ENCODE peak calls at places on chromosome 13, in eight cellular contexts. P is endothelial cell of umbilical vein, S is astrocyte, U is SK-N-SH, R is heart left ventricle, W is psoas muscle, O is colonic mucosa, N is cardiac muscle cell. J is an unnamed sample. For H3K36me3, the result is how much of the 10 kb centered on the place peaks cover.

GRCh38 chr13:114194853-114195252 is 15.8 kb downstream of the CFAP97D2 start:
- DNase-seq in P (no peak), S (no peak), U (no peak), R (no peak), W (no peak), O (no peak), N (no peak), J (no peak)

GRCh38 chr13:29561918-29562317 is 33.6 kb downstream of the SLC7A1 start:
- DNase-seq in P (no peak), S (no peak), U (no peak), R (no peak), W (no peak), O (no peak), N (peak), J (no peak)

GRCh38 chr13:24168392-24168750 is 7.9 kb downstream of the SPATA13 start:
- DNase-seq in P (no peak), S (peak), U (no peak), R (no peak), W (no peak), O (no peak), N (no peak), J (no peak)

GRCh38 chr13:89891416-89891815 is 1456.1 kb upstream of the MIR17HG start:
- DNase-seq in P (peak), S (no peak), U (no peak), R (no peak), W (no peak), O (no peak), N (no peak), J (no peak)

GRCh38 chr13:78610381-78610883 is 7.1 kb upstream of the POU4F1 start:
- DNase-seq in P (no peak), S (no peak), U (no peak), R (no peak), W (no peak), O (no peak), N (peak), J (no peak)

GRCh38 chr13:39699274-39699673 is 43.8 kb downstream of the COG6 start:
- DNase-seq in P (no peak), S (no peak), U (no peak), R (no peak), W (no peak), O (no peak), N (no peak), J (no peak)

GRCh38 chr13:35599385-35599784 is 122.9 kb upstream of the MAB21L1 start:
- DNase-seq in P (no peak), S (no peak), U (no peak), R (no peak), W (no peak), O (no peak), N (peak), J (no peak)

GRCh38 chr13:96822900-96823299 is 171.4 kb downstream of the OXGR1 start:
- DNase-seq in P (peak), S (no peak), U (peak), R (no peak), W (no peak), O (peak), N (peak), J (no peak)

GRCh38 chr13:79197933-79198332 is 208.1 kb downstream of the RBM26 start:
- DNase-seq in P (no peak), S (no peak), U (no peak), R (no peak), W (no peak), O (no peak), N (no peak), J (no peak)

GRCh38 chr13:20190481-20191310 is 2.0 kb downstream of the GJB2 start:
- DNase-seq in P (no peak), S (peak), U (no peak), R (no peak), W (no peak), O (no peak), N (peak), J (no peak)

GRCh38 chr13:34935841-34936240 is 6.2 kb upstream of the NBEA start:
- DNase-seq in P (no peak), S (no peak), U (no peak), R (no peak), W (no peak), O (no peak), N (no peak), J (no peak)

GRCh38 chr13:61935710-61936109 is 520.1 kb upstream of the PCDH20 start:
- DNase-seq in P (no peak), S (no peak), U (no peak), R (no peak), W (no peak), O (no peak), N (no peak), J (no peak)

GRCh38 chr13:97544041-97544765 is 110.2 kb downstream of the RAP2A start:
- DNase-seq in P (no peak), S (peak), U (no peak), R (no peak), W (no peak), O (no peak), N (peak), J (no peak)

GRCh38 chr13:98476106-98476505 is 100.8 kb downstream of the STK24 start:
- DNase-seq in P (peak), S (no peak), U (peak), R (no peak), W (no peak), O (no peak), N (peak), J (no peak)

GRCh38 chr13:44989941-44990340 is 603 bp downstream of the GPALPP1 start:
- DNase-seq in P (no peak), S (no peak), U (peak), R (no peak), W (no peak), O (no peak), N (peak), J (no peak)

GRCh38 chr13:21538753-21539152 is 65.2 kb downstream of the MICU2 start:
- DNase-seq in P (no peak), S (no peak), U (no peak), R (no peak), W (no peak), O (no peak), N (no peak), J (no peak)

GRCh38 chr13:23201870-23202269 is 21.1 kb downstream of the SGCG start:
- DNase-seq in P (no peak), S (no peak), U (no peak), R (no peak), W (no peak), O (no peak), N (no peak), J (no peak)

GRCh38 chr13:20359335-20359734 is 127.2 kb upstream of the GJB6 start:
- DNase-seq in P (no peak), S (peak), U (no peak), R (no peak), W (no peak), O (no peak), N (peak), J (peak)

GRCh38 chr13:68697551-68697950 is 1410.1 kb upstream of the ATXN8OS start:
- DNase-seq in P (no peak), S (peak), U (peak), R (no peak), W (no peak), O (no peak), N (no peak), J (no peak)

GRCh38 chr13:26663801-26664200 is 96.8 kb downstream of the GPR12 start:
- DNase-seq in P (peak), S (no peak), U (no peak), R (no peak), W (no peak), O (no peak), N (no peak), J (no peak)

GRCh38 chr13:32316476-32316875 is 1.2 kb downstream of the BRCA2 start:
- DNase-seq in P (no peak), S (no peak), U (no peak), R (no peak), W (no peak), O (no peak), N (no peak), J (no peak)

DNA sequence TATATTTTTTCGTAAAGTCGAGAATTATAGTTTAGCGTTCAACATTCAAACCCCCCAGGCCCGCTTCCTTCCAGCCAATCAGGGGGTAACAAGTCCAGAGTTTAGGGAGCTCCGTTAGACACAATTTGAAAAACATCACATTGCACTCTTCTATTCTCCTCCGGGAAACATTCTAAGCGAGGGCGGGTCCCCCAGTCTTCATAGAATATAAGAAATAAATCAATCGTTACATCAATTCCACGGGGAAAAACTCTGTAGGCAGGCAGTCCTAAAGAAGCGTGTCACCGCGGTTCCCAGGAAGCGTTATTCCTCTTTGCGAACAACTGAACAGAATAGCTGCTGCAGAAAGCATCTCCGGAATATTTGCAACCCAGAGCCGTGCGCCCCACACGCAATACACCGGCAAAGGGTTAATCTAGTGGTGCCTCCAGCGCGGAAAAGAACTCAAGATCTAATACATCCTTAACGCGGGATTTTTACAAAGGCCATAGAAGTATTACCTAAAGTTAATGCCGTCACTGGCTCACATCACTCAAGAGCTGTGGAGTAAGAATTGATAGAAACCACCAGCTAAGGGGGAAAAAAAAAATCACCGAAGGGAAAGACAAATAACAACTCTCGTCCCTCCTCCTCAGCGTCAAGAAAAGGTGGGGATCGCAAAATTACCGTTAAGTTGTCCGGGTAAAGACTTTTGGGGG is 65.1 kb downstream of the KCNRG start:
- DNase-seq in P (peak), S (peak), U (peak), R (no peak), W (no peak), O (peak), N (peak), J (no peak)
- TF ChIP-seq CTCF in P (no peak), S (no peak), U (no peak), R (no peak), W (no peak), O (no peak), N (no peak), J (no peak)

DNA sequence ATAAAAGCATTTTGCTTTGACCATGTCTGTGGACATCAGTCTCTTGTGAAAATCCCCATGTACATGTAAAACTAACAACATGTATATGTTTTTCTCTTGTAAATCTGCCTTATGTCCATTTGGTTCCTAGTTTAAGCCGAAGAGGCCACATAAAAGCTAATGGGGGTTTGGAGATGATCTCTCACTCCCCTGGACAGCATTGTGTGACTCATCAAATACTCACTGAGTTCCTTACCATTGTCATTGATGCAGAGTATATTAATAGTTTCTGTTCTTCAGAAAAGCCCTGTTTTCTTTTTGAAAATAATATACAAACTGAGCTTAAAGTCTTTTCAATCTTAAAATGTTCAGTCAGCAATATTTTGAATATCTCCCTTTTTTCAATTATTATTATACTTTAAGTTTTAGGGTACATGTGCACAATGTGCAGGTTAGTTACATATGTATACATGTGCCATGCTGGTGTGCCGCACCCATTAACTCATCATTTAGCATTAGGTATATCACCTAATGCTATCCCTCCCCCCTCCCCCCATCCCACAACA is 536.7 kb upstream of the HTR2A start:
- DNase-seq in P (no peak), S (peak), U (no peak), R (no peak), W (no peak), O (no peak), N (no peak), J (no peak)
- H3K27ac ChIP-seq in P (no peak), S (no peak), U (no peak), R (no peak), W (no peak), O (no peak), N (no peak), J (no peak)

GRCh38 chr13:100068532-100068931 is 20.4 kb upstream of the PCCA start:
- DNase-seq in P (no peak), S (no peak), U (no peak), R (no peak), W (no peak), O (no peak), N (no peak), J (no peak)

GRCh38 chr13:100063906-100064305 is 25.0 kb upstream of the PCCA start:
- DNase-seq in P (no peak), S (no peak), U (no peak), R (no peak), W (no peak), O (no peak), N (no peak), J (no peak)

GRCh38 chr13:100063333-100063732 is 25.6 kb upstream of the PCCA start:
- DNase-seq in P (no peak), S (no peak), U (no peak), R (no peak), W (no peak), O (no peak), N (peak), J (no peak)

GRCh38 chr13:100069278-100069677 is 19.6 kb upstream of the PCCA start:
- DNase-seq in P (no peak), S (no peak), U (no peak), R (no peak), W (no peak), O (no peak), N (peak), J (no peak)
- H3K36me3 ChIP-seq in P (under half), S (under half), U (under half), R (under half), W (under half), O (under half), N (under half), J (under half)

GRCh38 chr13:52455677-52456041 is 381 bp downstream of the CKAP2 start:
- DNase-seq in P (peak), S (no peak), U (peak), R (peak), W (peak), O (peak), N (peak), J (peak)
- TF ChIP-seq CTCF in P (no peak), S (no peak), U (no peak), R (no peak), W (no peak), O (no peak), N (no peak), J (no peak)

GRCh38 chr13:46050771-46051170 is 1.8 kb downstream of the ZC3H13 start:
- DNase-seq in P (no peak), S (no peak), U (no peak), R (no peak), W (no peak), O (no peak), N (no peak), J (no peak)

GRCh38 chr13:46053162-46054012 is 841 bp upstream of the ZC3H13 start:
- DNase-seq in P (no peak), S (no peak), U (peak), R (no peak), W (no peak), O (no peak), N (no peak), J (no peak)

GRCh38 chr13:46052314-46053161 is at the start of gene ZC3H13:
- DNase-seq in P (peak), S (peak), U (peak), R (peak), W (peak), O (peak), N (peak), J (peak)

GRCh38 chr13:46057251-46058015 is 4.9 kb upstream of the ZC3H13 start:
- DNase-seq in P (no peak), S (no peak), U (no peak), R (no peak), W (no peak), O (no peak), N (no peak), J (no peak)

GRCh38 chr13:46051958-46052313 is 610 bp downstream of the ZC3H13 start:
- DNase-seq in P (peak), S (no peak), U (no peak), R (no peak), W (no peak), O (no peak), N (no peak), J (no peak)
- H3K27ac ChIP-seq in P (peak), S (peak), U (peak), R (peak), W (peak), O (peak), N (peak), J (peak)